ENCODE peak calls at places on chromosomes 4 and X, in five cellular contexts. J is CD4-positive, alpha-beta T cell; L is body of pancreas; S is effector memory CD4-positive, alpha-beta T cell; B is PC-9. N is an unnamed sample.
A peak's percentile ranks its signal among the peaks of the same experiment; 100 is the strongest.

GRCh38 chr4:60195256-60195655 is 1004.9 kb upstream of the ADGRL3 start:
- DNase-seq in J (no peak), L (no peak), S (no peak), B (no peak), N (no peak)

GRCh38 chr4:25862411-25863346 is at the start of gene SEL1L3:
- DNase-seq in J (peak; percentile 33), L (peak; percentile 70), S (peak; percentile 37), B (no peak), N (peak; percentile 59)

GRCh38 chr4:141391771-141392170 is 171.1 kb downstream of the ZNF330 start:
- DNase-seq in J (no peak), L (no peak), S (no peak), B (peak; percentile 85), N (peak; percentile 4)

GRCh38 chr4:3706565-3707422 is 59.4 kb upstream of the ADRA2C start:
- DNase-seq in J (no peak), L (no peak), S (no peak), B (no peak), N (no peak)

GRCh38 chrX:118961866-118962560 is 12.4 kb upstream of the LONRF3 start:
- DNase-seq in J (no peak), L (no peak), S (no peak), B (peak; percentile 68), N (no peak)

GRCh38 chrX:131802836-131803626 is 220.1 kb upstream of the STK26 start:
- DNase-seq in J (no peak), L (no peak), S (peak; percentile 2), B (no peak), N (no peak)

GRCh38 chr4:25930722-25931354 is 16.8 kb downstream of the SMIM20 start:
- DNase-seq in J (no peak), L (no peak), S (no peak), B (no peak), N (no peak)

GRCh38 chrX:6968231-6968630 is 179.3 kb upstream of the STS start:
- DNase-seq in J (no peak), L (no peak), S (no peak), B (no peak), N (no peak)

GRCh38 chr4:70182517-70183167 is 12.9 kb upstream of the ODAM start:
- DNase-seq in J (no peak), L (no peak), S (no peak), B (no peak), N (no peak)

GRCh38 chrX:134908235-134908834 is 82.5 kb upstream of the SMIM10 start:
- DNase-seq in J (peak; percentile 7), L (no peak), S (no peak), B (no peak), N (peak; percentile 9)

DNA sequence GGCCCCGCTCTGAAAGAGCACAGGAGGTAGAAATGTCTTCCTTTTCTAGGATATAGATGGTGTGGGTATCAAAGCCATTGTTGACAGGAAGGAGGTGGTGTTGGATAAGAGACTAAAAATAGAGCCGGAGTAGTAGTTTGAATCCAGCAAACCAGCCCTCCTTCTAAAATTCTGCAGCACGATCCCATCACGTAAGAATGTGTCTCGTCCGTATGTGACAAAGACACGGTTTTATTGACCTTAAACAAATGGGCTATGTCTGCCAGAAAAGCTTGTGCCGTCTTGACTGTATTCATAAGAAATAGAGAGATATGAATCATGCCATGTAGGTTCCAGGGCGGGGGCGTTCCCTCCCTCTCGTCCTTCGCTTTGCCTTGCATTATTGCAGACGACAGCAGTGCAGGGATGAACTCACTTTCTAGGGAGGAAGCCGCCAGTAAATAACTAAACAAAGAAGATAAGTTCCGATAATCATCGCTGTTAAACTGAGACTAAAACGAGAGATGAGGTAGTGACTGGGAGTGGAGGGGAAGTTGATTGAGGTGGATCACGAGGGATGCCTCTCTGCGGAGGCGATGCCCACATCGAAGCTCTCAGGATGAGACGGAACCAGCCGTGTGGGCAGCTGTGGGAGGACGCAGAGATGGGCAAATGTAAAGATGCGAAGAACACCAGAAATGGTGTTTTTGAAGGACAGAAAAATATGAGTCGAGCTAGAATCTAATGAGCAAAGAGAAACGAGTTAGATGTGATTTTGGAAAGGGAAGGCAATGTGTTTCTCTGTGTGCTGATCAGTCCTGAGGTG is 3.4 kb downstream of the TENM3 start:
- DNase-seq in J (no peak), L (peak; percentile 8), S (no peak), B (no peak), N (no peak)
- H3K27ac ChIP-seq in J (no peak overlapping the region), L (no peak overlapping the region), S (no peak overlapping the region), B (no peak overlapping the region), N (no peak overlapping the region)

GRCh38 chrX:37077646-37078433 is 69.7 kb downstream of the FAM47C start:
- DNase-seq in J (no peak), L (no peak), S (no peak), B (no peak), N (no peak)
- H3K27ac ChIP-seq in J (no peak overlapping the region), L (no peak overlapping the region), S (no peak overlapping the region), B (no peak overlapping the region), N (no peak overlapping the region)

GRCh38 chr4:144584428-144584827 is 61.5 kb upstream of the HHIP start:
- DNase-seq in J (no peak), L (no peak), S (no peak), B (no peak), N (no peak)

GRCh38 chr4:144582105-144582850 is 63.7 kb upstream of the HHIP start:
- DNase-seq in J (no peak), L (no peak), S (no peak), B (no peak), N (no peak)

GRCh38 chr4:144583658-144584057 is 62.3 kb upstream of the HHIP start:
- DNase-seq in J (no peak), L (no peak), S (no peak), B (no peak), N (no peak)

GRCh38 chr4:144580421-144580820 is 65.5 kb upstream of the HHIP start:
- DNase-seq in J (no peak), L (no peak), S (no peak), B (no peak), N (no peak)

GRCh38 chr4:144582975-144583374 is 63.0 kb upstream of the HHIP start:
- DNase-seq in J (no peak), L (no peak), S (no peak), B (no peak), N (no peak)
- H3K27ac ChIP-seq in J (no peak overlapping the region), L (no peak overlapping the region), S (no peak overlapping the region), B (no peak overlapping the region), N (no peak overlapping the region)

DNA sequence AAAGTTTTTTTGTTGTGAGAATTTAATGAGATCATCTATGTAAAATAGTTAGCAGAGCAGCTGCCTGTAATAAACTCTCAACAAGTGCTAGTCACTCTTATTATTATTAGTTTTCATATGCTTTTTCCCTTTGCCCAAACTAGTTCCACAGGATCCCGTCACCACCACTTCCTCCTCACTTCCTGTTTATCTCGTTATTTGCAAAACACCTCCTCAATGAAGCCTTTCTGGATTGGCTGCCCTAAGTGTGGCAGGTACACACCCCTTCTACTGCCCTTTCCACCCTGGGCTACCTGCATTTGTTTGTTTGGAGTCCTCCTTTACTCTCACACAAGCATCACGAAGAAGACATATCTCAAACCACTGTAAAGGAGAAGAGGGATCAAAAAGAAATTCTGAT is 54.4 kb upstream of the KLF3 start:
- DNase-seq in J (no peak), L (no peak), S (no peak), B (no peak), N (no peak)
- H3K27ac ChIP-seq in J (no peak overlapping the region), L (no peak overlapping the region), S (no peak overlapping the region), B (no peak overlapping the region), N (no peak overlapping the region)

GRCh38 chr4:127709456-127709855 is 20.7 kb upstream of the SLC25A31 start:
- DNase-seq in J (no peak), L (no peak), S (no peak), B (peak; percentile 56), N (no peak)
- H3K27ac ChIP-seq in J (no peak overlapping the region), L (no peak overlapping the region), S (no peak overlapping the region), B (peak overlapping the region; percentile 88), N (no peak overlapping the region)

DNA sequence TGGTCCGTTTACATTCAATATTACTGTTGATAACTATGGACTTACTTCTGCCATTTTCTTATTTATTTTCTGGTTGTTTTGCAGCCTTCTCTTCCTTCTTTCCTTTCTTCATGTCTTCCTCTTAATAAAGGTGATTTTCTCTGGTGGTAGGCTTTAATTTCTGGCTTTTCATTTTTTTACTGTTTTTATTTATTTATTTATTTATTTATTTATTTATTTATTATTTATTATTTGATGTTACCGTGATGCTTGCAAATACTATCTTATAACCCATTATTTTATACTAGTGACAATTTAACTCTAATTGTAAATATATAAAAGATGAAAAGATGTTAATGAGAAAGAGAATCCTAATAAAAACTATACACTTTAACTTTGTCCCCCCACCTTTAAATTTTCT is 112.8 kb downstream of the SPIN3 start:
- DNase-seq in J (no peak), L (no peak), S (no peak), B (no peak), N (no peak)
- H3K27ac ChIP-seq in J (no peak overlapping the region), L (no peak overlapping the region), S (no peak overlapping the region), B (no peak overlapping the region), N (no peak overlapping the region)

DNA sequence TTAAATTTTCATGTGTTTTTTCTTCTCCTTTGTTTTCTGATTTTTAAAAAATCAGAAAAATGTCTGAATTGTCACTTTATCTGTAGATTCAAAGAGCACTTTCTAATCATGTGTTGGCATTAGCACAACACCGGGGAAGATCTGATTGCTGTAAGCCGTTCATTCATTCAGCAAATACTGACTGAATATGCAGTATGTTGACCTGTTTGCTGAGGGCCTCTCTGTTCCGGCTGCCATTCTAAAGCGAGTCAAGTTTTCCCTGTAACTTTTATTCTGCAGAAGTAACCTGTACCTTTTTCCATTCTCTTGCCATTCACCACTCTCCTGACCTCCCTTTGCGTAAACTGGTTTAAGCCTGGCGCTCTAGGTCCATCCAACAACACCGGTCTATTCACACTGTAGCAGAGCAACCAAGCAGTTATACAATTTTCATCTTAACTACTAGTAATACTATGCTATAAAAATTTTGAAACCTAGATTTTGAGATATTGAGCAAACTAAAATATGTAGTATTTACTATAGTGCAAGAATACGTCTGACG is 6.7 kb downstream of the SORBS2 start:
- DNase-seq in J (no peak), L (no peak), S (no peak), B (no peak), N (no peak)
- H3K27ac ChIP-seq in J (no peak overlapping the region), L (no peak overlapping the region), S (no peak overlapping the region), B (no peak overlapping the region), N (no peak overlapping the region)

DNA sequence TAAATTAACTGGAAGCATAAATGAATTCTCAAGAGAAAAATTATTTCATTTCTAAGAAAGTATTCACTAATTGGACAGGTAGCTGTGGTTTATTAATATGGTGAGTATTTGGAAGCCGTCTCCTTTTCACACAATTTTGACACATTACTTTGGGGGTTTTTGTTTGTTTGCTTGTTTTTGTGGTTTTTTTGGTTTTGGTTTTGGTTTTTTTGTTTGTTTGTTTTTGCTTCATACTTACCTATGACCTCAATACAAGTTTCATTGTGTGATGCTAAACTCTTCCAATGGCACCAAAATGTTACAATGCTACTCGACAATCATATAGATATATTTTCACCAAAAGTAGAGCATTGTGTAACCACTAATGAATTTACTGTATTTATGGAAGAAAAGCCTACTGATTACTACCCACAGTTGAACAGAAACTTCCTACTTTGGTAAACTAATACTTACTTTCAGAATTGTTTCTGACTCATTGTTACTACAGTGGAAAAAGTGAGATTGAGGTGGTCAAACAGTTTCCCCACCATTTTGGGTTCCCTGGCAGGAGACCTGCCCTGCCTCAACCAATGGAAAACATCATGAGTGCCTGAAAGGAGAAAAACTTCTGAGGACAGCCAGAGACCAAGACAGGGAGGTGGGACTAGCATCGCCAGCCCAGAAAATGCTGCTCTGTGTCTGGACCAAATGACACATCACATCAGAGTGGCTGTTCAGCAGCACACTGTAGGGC is 443.1 kb downstream of the HNRNPD start:
- DNase-seq in J (no peak), L (no peak), S (no peak), B (no peak), N (no peak)
- H3K27ac ChIP-seq in J (no peak overlapping the region), L (no peak overlapping the region), S (no peak overlapping the region), B (no peak overlapping the region), N (no peak overlapping the region)